ENCODE peak calls at places on chromosomes 4 and X, in ten cellular contexts. X is NCI-H2171 treated with DMSO at 0.1 percent for 48 hours, Y is AG20443, D is endothelial cell, B is HEK293T, F is BE2C, G is sciatic nerve, N is GM23248, L is T-helper 1 cell, H is Kasumi-1. S is an unnamed sample.

GRCh38 chr4:48290146-48290772 is 20.6 kb upstream of the TEC start:
- DNase-seq in X (no peak), Y (peak), D (peak), B (peak), F (peak), G (no peak), N (peak), L (no peak), H (peak), S (no peak)

GRCh38 chr4:15400911-15401671 is 26.7 kb upstream of the C1QTNF7 start:
- DNase-seq in X (no peak), Y (peak), D (no peak), B (no peak), F (no peak), G (peak), N (peak), L (no peak), H (peak), S (peak)

GRCh38 chrX:43718956-43719355 is 62.9 kb downstream of the MAOA start:
- DNase-seq in X (no peak), Y (no peak), D (no peak), B (no peak), F (no peak), G (no peak), N (no peak), L (no peak), H (no peak), S (no peak)

GRCh38 chrX:51336584-51336983 is 4.0 kb downstream of the NUDT10 start:
- DNase-seq in X (peak), Y (peak), D (peak), B (peak), F (peak), G (no peak), N (peak), L (no peak), H (peak), S (peak)

GRCh38 chr4:8330821-8331566 is 61.4 kb downstream of the HTRA3 start:
- DNase-seq in X (no peak), Y (peak), D (no peak), B (no peak), F (peak), G (peak), N (peak), L (no peak), H (no peak), S (no peak)

GRCh38 chr4:3669553-3669949 is 96.6 kb upstream of the ADRA2C start:
- DNase-seq in X (no peak), Y (no peak), D (no peak), B (no peak), F (no peak), G (no peak), N (no peak), L (no peak), H (no peak), S (no peak)

GRCh38 chr4:157075401-157075800 is 549 bp upstream of the GLRB start:
- DNase-seq in X (no peak), Y (no peak), D (no peak), B (no peak), F (no peak), G (no peak), N (no peak), L (no peak), H (no peak), S (no peak)

GRCh38 chr4:37549003-37549402 is 137.2 kb downstream of the RELL1 start:
- DNase-seq in X (no peak), Y (no peak), D (no peak), B (no peak), F (no peak), G (no peak), N (peak), L (no peak), H (no peak), S (peak)

GRCh38 chr4:127975121-127975770 is 10.0 kb downstream of the ABHD18 start:
- DNase-seq in X (no peak), Y (no peak), D (no peak), B (no peak), F (no peak), G (no peak), N (no peak), L (no peak), H (no peak), S (peak)

GRCh38 chrX:24574743-24575142 is 72.4 kb downstream of the PCYT1B start:
- DNase-seq in X (peak), Y (no peak), D (no peak), B (no peak), F (no peak), G (no peak), N (no peak), L (no peak), H (no peak), S (no peak)

GRCh38 chr4:52873861-52874343 is 11.8 kb downstream of the RASL11B start:
- DNase-seq in X (no peak), Y (no peak), D (no peak), B (no peak), F (no peak), G (no peak), N (no peak), L (no peak), H (no peak), S (peak)

GRCh38 chr4:55303818-55304217 is 42.2 kb upstream of the SRD5A3 start:
- DNase-seq in X (no peak), Y (peak), D (no peak), B (no peak), F (no peak), G (no peak), N (peak), L (no peak), H (peak), S (peak)

GRCh38 chr4:119106036-119107000 is 29.3 kb upstream of the MYOZ2 start:
- DNase-seq in X (no peak), Y (peak), D (no peak), B (no peak), F (no peak), G (no peak), N (peak), L (no peak), H (no peak), S (no peak)

GRCh38 chr4:169025184-169025583 is 15.1 kb upstream of the CBR4 start:
- DNase-seq in X (no peak), Y (no peak), D (no peak), B (no peak), F (no peak), G (no peak), N (no peak), L (no peak), H (no peak), S (no peak)

GRCh38 chr4:104860227-104861123 is 286.2 kb upstream of the TET2 start:
- DNase-seq in X (peak), Y (peak), D (peak), B (peak), F (peak), G (peak), N (peak), L (peak), H (peak), S (peak)

GRCh38 chr4:121479801-121480200 is 99.0 kb upstream of the QRFPR start:
- DNase-seq in X (no peak), Y (no peak), D (no peak), B (no peak), F (no peak), G (no peak), N (peak), L (no peak), H (no peak), S (no peak)

GRCh38 chr4:110005461-110006056 is 92.9 kb downstream of the EGF start:
- DNase-seq in X (peak), Y (peak), D (no peak), B (peak), F (no peak), G (no peak), N (peak), L (no peak), H (peak), S (peak)

GRCh38 chr4:124334119-124334518 is 378.4 kb downstream of the ANKRD50 start:
- DNase-seq in X (peak), Y (peak), D (peak), B (peak), F (peak), G (no peak), N (peak), L (no peak), H (peak), S (peak)

S was measured in astrocyte.